ENCODE peak calls at places on chromosomes 7 and 10, in five cellular contexts. N is activated T-cell treated with anti-CD3 and anti-CD28 coated beads, Interleukin-2, amount 50 U/mL, for 72 hours; V is brain microvascular endothelial cell; M is cardiac muscle cell; D is psoas muscle. J is an unnamed sample.

GRCh38 chr10:32489158-32489557 is 43.2 kb downstream of the CCDC7 start:
- DNase-seq in N (no peak), V (no peak), M (no peak), D (no peak), J (no peak)

GRCh38 chr7:70480913-70481579 is 650.9 kb upstream of the GALNT17 start:
- DNase-seq in N (no peak), V (no peak), M (no peak), D (no peak), J (no peak)

GRCh38 chr10:97499561-97500296 is 1.0 kb downstream of the UBTD1 start:
- DNase-seq in N (no peak), V (peak), M (peak), D (peak), J (no peak)

GRCh38 chr7:27873981-27874957 is 134.3 kb downstream of the TAX1BP1 start:
- DNase-seq in N (no peak), V (peak), M (peak), D (peak), J (no peak)

GRCh38 chr7:128236924-128237586 is 4.0 kb upstream of the LEP start:
- DNase-seq in N (peak), V (peak), M (peak), D (no peak), J (no peak)

GRCh38 chr10:15856328-15857000 is 3.8 kb downstream of the MINDY3 start:
- DNase-seq in N (no peak), V (no peak), M (no peak), D (no peak), J (no peak)

GRCh38 chr10:44723654-44724053 is 187.5 kb upstream of the TMEM72 start:
- DNase-seq in N (no peak), V (peak), M (peak), D (peak), J (no peak)

GRCh38 chr10:132810141-132810806 is 24.3 kb upstream of the NKX6-2 start:
- DNase-seq in N (no peak), V (no peak), M (no peak), D (peak), J (no peak)

J was measured in GM13977.